ENCODE peak calls at places on chromosomes 7 and 10, in five cellular contexts. I is heart right ventricle; P is fibroblast of the aortic adventitia; K is PC-3; V is CD8-positive, alpha-beta T cell. L is an unnamed sample.
A peak's percentile ranks its signal among the peaks of the same experiment; 100 is the strongest.

GRCh38 chr10:52477305-52477704 is 163.2 kb downstream of the DKK1 start:
- DNase-seq in I (no peak), P (no peak), V (no peak), K (no peak), L (no peak)

GRCh38 chr7:131329176-131329570 is 1.5 kb downstream of the MKLN1 start:
- DNase-seq in P (peak; percentile 25), K (peak; percentile 1), I (no peak), V (no peak), L (no peak)

GRCh38 chr7:74006451-74007259 is 21.3 kb upstream of the ELN start:
- DNase-seq in V (no peak), I (no peak), K (no peak), P (peak; percentile 65), L (no peak)

GRCh38 chr10:43824934-43825333 is 176.3 kb upstream of the ZNF32 start:
- DNase-seq in V (no peak), I (peak; percentile 65), P (peak; percentile 74), K (no peak), L (no peak)

GRCh38 chr10:33363112-33363511 is 28.6 kb upstream of the NRP1 start:
- DNase-seq in P (peak; percentile 55), I (no peak), V (no peak), K (peak; percentile 98), L (peak; percentile 41)

GRCh38 chr7:50261593-50261992 is 42.9 kb upstream of the IKZF1 start:
- DNase-seq in I (no peak), V (no peak), K (no peak), P (no peak), L (no peak)

GRCh38 chr7:95622859-95623258 is 26.5 kb upstream of the PDK4 start:
- DNase-seq in P (no peak), V (no peak), K (no peak), I (no peak), L (no peak)

GRCh38 chr7:65239707-65240352 is 133.8 kb upstream of the ZNF92 start:
- DNase-seq in K (peak; percentile 31), P (no peak), V (no peak), I (peak; percentile 29), L (no peak)

GRCh38 chr10:54194768-54195167 is 606.3 kb downstream of the PCDH15 start:
- DNase-seq in K (no peak), I (no peak), V (no peak), P (no peak), L (no peak)

GRCh38 chr10:22682237-22683192 is 31.9 kb downstream of the PIP4K2A start:
- DNase-seq in V (peak; percentile 56), K (peak; percentile 78), I (no peak), P (peak; percentile 66), L (peak; percentile 36)

GRCh38 chr7:131336956-131337355 is 9.3 kb downstream of the MKLN1 start:
- DNase-seq in V (no peak), P (peak; percentile 40), K (no peak), I (no peak), L (no peak)

GRCh38 chr10:31749981-31750850 is 178.4 kb downstream of the ARHGAP12 start:
- DNase-seq in I (peak; percentile 51), P (no peak), K (no peak), V (no peak), L (no peak)

GRCh38 chr7:152522551-152522950 is 86.7 kb upstream of the KMT2C start:
- DNase-seq in K (no peak), V (no peak), I (no peak), P (peak; percentile 60), L (no peak)

GRCh38 chr7:47384755-47385475 is 197.0 kb downstream of the TNS3 start:
- DNase-seq in P (no peak), I (no peak), K (no peak), V (no peak), L (no peak)

GRCh38 chr7:47382200-47382599 is 199.7 kb downstream of the TNS3 start:
- DNase-seq in P (no peak), V (no peak), K (no peak), I (no peak), L (no peak)

GRCh38 chr7:47381132-47381495 is 200.8 kb downstream of the TNS3 start:
- DNase-seq in I (no peak), K (no peak), P (no peak), V (no peak), L (no peak)

GRCh38 chr7:47383696-47384445 is 198.0 kb downstream of the TNS3 start:
- DNase-seq in I (no peak), V (no peak), P (no peak), K (no peak), L (no peak)

DNA sequence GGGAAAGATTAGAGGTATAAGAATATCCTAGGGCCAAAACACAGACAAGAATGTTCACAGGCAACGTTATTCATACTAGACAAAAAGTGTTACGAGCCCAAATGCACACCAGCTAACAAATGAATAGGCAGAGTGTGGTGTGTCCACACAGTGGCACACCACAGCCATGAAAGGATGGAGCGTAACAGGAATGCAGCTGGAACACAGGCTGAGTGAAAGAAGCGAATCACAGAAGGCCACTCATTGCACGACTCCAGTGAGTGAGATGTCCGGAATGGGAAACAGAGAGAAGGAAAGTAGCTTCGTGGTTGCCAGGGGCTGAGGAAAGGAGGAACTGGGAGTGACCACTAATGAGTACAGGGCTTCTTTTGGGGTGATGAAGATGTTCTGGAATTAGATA is 198.8 kb downstream of the TNS3 start:
- DNase-seq in K (no peak), P (no peak), V (no peak), I (no peak), L (peak; percentile 60)
- TF ChIP-seq CTCF in K (no peak), P (no peak), V (no peak), I (no peak), L (no peak)

GRCh38 chr7:46933596-46933995 is 648.3 kb downstream of the TNS3 start:
- DNase-seq in I (no peak), K (no peak), V (no peak), P (peak; percentile 84), L (no peak)

GRCh38 chr7:46932266-46932655 is 649.6 kb downstream of the TNS3 start:
- DNase-seq in I (no peak), P (no peak), K (no peak), V (no peak), L (no peak)

GRCh38 chr7:46934198-46934825 is 647.6 kb downstream of the TNS3 start:
- DNase-seq in I (no peak), K (no peak), V (no peak), P (peak; percentile 21), L (peak; percentile 47)

GRCh38 chr7:46930336-46930735 is 651.6 kb downstream of the TNS3 start:
- DNase-seq in K (peak; percentile 85), P (peak; percentile 93), V (no peak), I (no peak), L (peak; percentile 94)

DNA sequence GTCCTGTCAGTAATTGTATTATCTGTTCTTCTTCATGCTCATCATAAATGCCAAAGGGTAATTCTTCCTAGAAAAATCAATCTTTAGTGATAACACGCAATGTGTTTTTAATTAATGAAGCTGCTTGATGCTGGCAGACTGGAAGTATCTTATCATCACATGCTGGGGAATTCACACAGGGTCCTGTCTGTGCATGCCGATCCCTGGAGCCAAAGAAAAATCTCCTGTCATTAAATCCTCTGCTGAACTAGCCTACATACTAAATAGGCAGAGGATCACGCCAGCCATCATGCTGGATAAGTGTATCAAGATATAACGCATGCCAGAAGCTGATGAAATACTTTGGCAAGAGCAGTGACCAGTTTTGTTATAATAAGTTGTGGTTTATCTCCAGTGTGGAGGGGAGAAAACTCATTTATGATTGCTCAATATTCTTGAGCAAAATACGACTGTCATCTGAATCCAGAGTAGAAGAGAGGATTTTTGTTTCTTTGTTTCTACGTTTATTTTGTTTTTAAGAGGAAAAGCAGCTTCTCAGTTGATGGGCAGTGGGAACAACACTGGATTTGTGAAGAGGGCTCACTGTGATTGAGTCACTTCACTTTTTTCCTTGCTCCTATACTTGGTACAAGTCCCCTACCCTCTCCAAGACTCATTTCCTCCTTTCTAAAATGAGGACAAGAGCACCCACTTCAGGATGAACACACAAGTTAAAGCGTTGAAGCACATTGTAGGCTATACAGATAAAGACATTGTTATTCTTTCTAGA is 649.1 kb downstream of the TNS3 start:
- DNase-seq in V (no peak), K (peak; percentile 52), P (peak; percentile 100), I (no peak), L (peak; percentile 90)
- TF ChIP-seq CTCF in V (no peak), K (peak; percentile 34), P (peak; percentile 34), I (peak; percentile 42), L (peak; percentile 63)

GRCh38 chr10:95391164-95391563 is 100.4 kb upstream of the PDLIM1 start:
- DNase-seq in P (no peak), V (no peak), K (no peak), I (no peak), L (no peak)

GRCh38 chr10:95392711-95393164 is 101.9 kb upstream of the PDLIM1 start:
- DNase-seq in V (no peak), K (no peak), I (no peak), P (no peak), L (no peak)

GRCh38 chr10:95392250-95392584 is 101.4 kb upstream of the PDLIM1 start:
- DNase-seq in I (no peak), K (no peak), P (no peak), V (no peak), L (no peak)

GRCh38 chr10:95389982-95390381 is 99.2 kb upstream of the PDLIM1 start:
- DNase-seq in P (no peak), I (no peak), V (no peak), K (no peak), L (no peak)

GRCh38 chr10:95391570-95392249 is 100.9 kb upstream of the PDLIM1 start:
- DNase-seq in K (peak; percentile 19), I (no peak), V (no peak), P (peak; percentile 27), L (peak; percentile 19)
- TF ChIP-seq CTCF in K (no peak), I (peak; percentile 32), V (no peak), P (peak; percentile 24), L (peak; percentile 23)

GRCh38 chr10:14244147-14244546 is 86.6 kb downstream of the FRMD4A start:
- DNase-seq in I (no peak), P (no peak), V (no peak), K (no peak), L (peak; percentile 1)
- TF ChIP-seq CTCF in I (no peak), P (no peak), V (no peak), K (no peak), L (peak; percentile 57)

DNA sequence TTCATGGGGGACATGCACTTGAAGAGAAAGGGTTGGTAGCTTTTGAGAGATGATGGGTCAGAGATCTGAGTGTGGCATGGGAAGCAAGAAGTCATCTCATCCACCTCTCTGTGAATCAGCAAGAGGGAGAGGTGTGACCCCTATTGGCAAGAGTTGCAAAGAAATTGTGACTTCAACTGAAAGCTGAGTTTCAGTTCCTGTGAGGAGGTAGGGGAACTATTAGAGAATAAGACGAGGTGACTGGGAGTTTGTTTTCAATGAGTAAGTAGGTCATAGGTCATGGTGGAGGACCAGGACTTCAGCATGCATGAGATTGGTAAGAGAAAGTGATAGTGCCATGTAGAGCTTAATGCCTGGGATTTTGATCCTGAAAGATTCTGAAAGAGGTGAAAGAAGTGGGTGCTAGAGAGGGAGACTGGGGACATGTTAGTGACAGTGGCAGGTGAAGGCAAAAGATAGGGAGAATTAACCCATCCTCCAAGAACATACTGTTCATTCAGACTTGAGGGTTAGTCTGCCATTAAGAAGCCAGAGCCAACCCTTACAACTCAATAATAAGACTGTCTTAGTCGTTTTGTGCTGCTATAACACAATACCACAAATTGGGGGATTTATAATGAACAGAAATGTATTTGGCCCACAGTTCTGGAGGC is 75.5 kb upstream of the CAPZA2 start:
- DNase-seq in V (no peak), P (peak; percentile 47), I (no peak), K (peak; percentile 76), L (peak; percentile 56)
- TF ChIP-seq CTCF in V (no peak), P (peak; percentile 38), I (peak; percentile 44), K (peak; percentile 67), L (peak; percentile 69)

L was measured in HFFc6.